ENCODE peak calls at places on chromosomes 11 and 22, in ten cellular contexts. One of them, this sample, is unnamed.

GRCh38 chr11:6755303-6755952 is 16.3 kb downstream of the OR2AG2 start:
- DNase-seq in fibroblast of lung: peak; percentile 44
- DNase-seq in AG09309: no peak
- DNase-seq in GM12865: peak; percentile 38
- DNase-seq in right atrium auricular region: no peak
- DNase-seq in stomach: peak; percentile 27
- DNase-seq in retinal pigment epithelial cell: no peak
- DNase-seq in brain microvascular endothelial cell: peak; percentile 43
- DNase-seq in dorsolateral prefrontal cortex: no peak
- DNase-seq in right lobe of liver: peak; percentile 49
- DNase-seq in this sample: no peak

GRCh38 chr22:47018010-47018910 is 255.8 kb downstream of the TBC1D22A start:
- DNase-seq in fibroblast of lung: no peak
- DNase-seq in AG09309: no peak
- DNase-seq in GM12865: no peak
- DNase-seq in right atrium auricular region: no peak
- DNase-seq in stomach: peak; percentile 21
- DNase-seq in retinal pigment epithelial cell: no peak
- DNase-seq in brain microvascular endothelial cell: no peak
- DNase-seq in dorsolateral prefrontal cortex: no peak
- DNase-seq in right lobe of liver: no peak
- DNase-seq in this sample: no peak

GRCh38 chr11:133952199-133953190 is 4.3 kb downstream of the IGSF9B start:
- DNase-seq in fibroblast of lung: no peak
- DNase-seq in AG09309: no peak
- DNase-seq in GM12865: no peak
- DNase-seq in right atrium auricular region: no peak
- DNase-seq in stomach: no peak
- DNase-seq in retinal pigment epithelial cell: no peak
- DNase-seq in brain microvascular endothelial cell: no peak
- DNase-seq in dorsolateral prefrontal cortex: no peak
- DNase-seq in right lobe of liver: no peak
- DNase-seq in this sample: no peak

GRCh38 chr11:13884159-13884799 is 78.2 kb upstream of the SPON1 start:
- DNase-seq in fibroblast of lung: no peak
- DNase-seq in AG09309: no peak
- DNase-seq in GM12865: no peak
- DNase-seq in right atrium auricular region: no peak
- DNase-seq in stomach: no peak
- DNase-seq in retinal pigment epithelial cell: no peak
- DNase-seq in brain microvascular endothelial cell: no peak
- DNase-seq in dorsolateral prefrontal cortex: no peak
- DNase-seq in right lobe of liver: no peak
- DNase-seq in this sample: peak; percentile 3

GRCh38 chr11:461626-462025 is 11.5 kb downstream of the PTDSS2 start:
- DNase-seq in fibroblast of lung: no peak
- DNase-seq in AG09309: no peak
- DNase-seq in GM12865: no peak
- DNase-seq in right atrium auricular region: no peak
- DNase-seq in stomach: no peak
- DNase-seq in retinal pigment epithelial cell: no peak
- DNase-seq in brain microvascular endothelial cell: no peak
- DNase-seq in dorsolateral prefrontal cortex: no peak
- DNase-seq in right lobe of liver: no peak
- DNase-seq in this sample: no peak

GRCh38 chr22:19663286-19663815 is 51.0 kb upstream of the SEPTIN5 start:
- DNase-seq in fibroblast of lung: peak; percentile 92
- DNase-seq in AG09309: peak; percentile 73
- DNase-seq in GM12865: peak; percentile 19
- DNase-seq in right atrium auricular region: no peak
- DNase-seq in stomach: peak; percentile 80
- DNase-seq in retinal pigment epithelial cell: peak; percentile 48
- DNase-seq in brain microvascular endothelial cell: peak; percentile 76
- DNase-seq in dorsolateral prefrontal cortex: no peak
- DNase-seq in right lobe of liver: no peak
- DNase-seq in this sample: peak; percentile 66

GRCh38 chr22:46180370-46181137 is 30.2 kb downstream of the PPARA start:
- DNase-seq in fibroblast of lung: peak; percentile 23
- DNase-seq in AG09309: no peak
- DNase-seq in GM12865: no peak
- DNase-seq in right atrium auricular region: no peak
- DNase-seq in stomach: no peak
- DNase-seq in retinal pigment epithelial cell: no peak
- DNase-seq in brain microvascular endothelial cell: no peak
- DNase-seq in dorsolateral prefrontal cortex: no peak
- DNase-seq in right lobe of liver: no peak
- DNase-seq in this sample: no peak

GRCh38 chr22:31891366-31892079 is 52.8 kb upstream of the YWHAH start:
- DNase-seq in fibroblast of lung: no peak
- DNase-seq in AG09309: peak; percentile 44
- DNase-seq in GM12865: no peak
- DNase-seq in right atrium auricular region: no peak
- DNase-seq in stomach: no peak
- DNase-seq in retinal pigment epithelial cell: no peak
- DNase-seq in brain microvascular endothelial cell: no peak
- DNase-seq in dorsolateral prefrontal cortex: no peak
- DNase-seq in right lobe of liver: no peak
- DNase-seq in this sample: peak; percentile 16

GRCh38 chr11:73262851-73263495 is 9.2 kb upstream of the P2RY6 start:
- DNase-seq in fibroblast of lung: peak; percentile 17
- DNase-seq in AG09309: no peak
- DNase-seq in GM12865: no peak
- DNase-seq in right atrium auricular region: peak; percentile 50
- DNase-seq in stomach: no peak
- DNase-seq in retinal pigment epithelial cell: no peak
- DNase-seq in brain microvascular endothelial cell: peak; percentile 25
- DNase-seq in dorsolateral prefrontal cortex: no peak
- DNase-seq in right lobe of liver: peak; percentile 27
- DNase-seq in this sample: no peak

GRCh38 chr11:83195176-83195531 is 1.6 kb downstream of the ANKRD42 start:
- DNase-seq in fibroblast of lung: no peak
- DNase-seq in AG09309: no peak
- DNase-seq in GM12865: no peak
- DNase-seq in right atrium auricular region: no peak
- DNase-seq in stomach: no peak
- DNase-seq in retinal pigment epithelial cell: no peak
- DNase-seq in brain microvascular endothelial cell: no peak
- DNase-seq in dorsolateral prefrontal cortex: no peak
- DNase-seq in right lobe of liver: no peak
- DNase-seq in this sample: no peak

DNA sequence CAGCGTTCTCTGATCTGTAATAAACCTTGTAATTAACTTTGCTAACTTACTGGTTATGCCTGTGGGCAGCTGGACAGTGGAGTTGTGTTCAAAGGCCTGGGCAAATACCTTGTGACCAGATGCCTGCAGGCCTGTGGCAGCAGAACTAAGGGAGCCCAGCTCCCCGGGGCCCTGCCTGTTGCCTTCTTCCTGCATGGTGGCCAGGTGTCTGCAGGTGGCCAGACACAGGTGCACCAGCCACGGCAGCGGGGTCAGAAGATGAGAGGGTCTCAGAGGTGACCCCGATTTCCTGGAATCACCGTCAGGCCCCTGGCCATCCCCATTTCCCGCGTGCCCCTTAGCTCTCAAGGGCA is 127.2 kb downstream of the OSBP2 start:
- DNase-seq in fibroblast of lung: no peak
- DNase-seq in AG09309: no peak
- DNase-seq in GM12865: no peak
- DNase-seq in right atrium auricular region: no peak
- DNase-seq in stomach: no peak
- DNase-seq in retinal pigment epithelial cell: no peak
- DNase-seq in brain microvascular endothelial cell: no peak
- DNase-seq in dorsolateral prefrontal cortex: no peak
- DNase-seq in right lobe of liver: no peak
- DNase-seq in this sample: no peak
- H3K4me3 ChIP-seq in fibroblast of lung: peak overlapping the region; percentile 28
- H3K4me3 ChIP-seq in AG09309: peak overlapping the region; percentile 31
- H3K4me3 ChIP-seq in GM12865: no peak overlapping the region
- H3K4me3 ChIP-seq in right atrium auricular region: peak overlapping the region; percentile 46
- H3K4me3 ChIP-seq in stomach: peak overlapping the region; percentile 42
- H3K4me3 ChIP-seq in retinal pigment epithelial cell: peak overlapping the region; percentile 47
- H3K4me3 ChIP-seq in brain microvascular endothelial cell: peak overlapping the region; percentile 46
- H3K4me3 ChIP-seq in dorsolateral prefrontal cortex: peak overlapping the region; percentile 68
- H3K4me3 ChIP-seq in right lobe of liver: peak overlapping the region; percentile 48
- H3K4me3 ChIP-seq in this sample: peak overlapping the region; percentile 38

GRCh38 chr11:69925366-69926196 is 106.4 kb upstream of the FGF3 start:
- DNase-seq in fibroblast of lung: no peak
- DNase-seq in AG09309: no peak
- DNase-seq in GM12865: no peak
- DNase-seq in right atrium auricular region: no peak
- DNase-seq in stomach: no peak
- DNase-seq in retinal pigment epithelial cell: no peak
- DNase-seq in brain microvascular endothelial cell: no peak
- DNase-seq in dorsolateral prefrontal cortex: no peak
- DNase-seq in right lobe of liver: no peak
- DNase-seq in this sample: no peak

GRCh38 chr11:69930081-69931059 is 111.2 kb upstream of the FGF3 start:
- DNase-seq in fibroblast of lung: no peak
- DNase-seq in AG09309: no peak
- DNase-seq in GM12865: no peak
- DNase-seq in right atrium auricular region: no peak
- DNase-seq in stomach: no peak
- DNase-seq in retinal pigment epithelial cell: no peak
- DNase-seq in brain microvascular endothelial cell: no peak
- DNase-seq in dorsolateral prefrontal cortex: no peak
- DNase-seq in right lobe of liver: no peak
- DNase-seq in this sample: no peak

GRCh38 chr11:69931060-69931910 is 112.1 kb upstream of the FGF3 start:
- DNase-seq in fibroblast of lung: no peak
- DNase-seq in AG09309: no peak
- DNase-seq in GM12865: no peak
- DNase-seq in right atrium auricular region: no peak
- DNase-seq in stomach: no peak
- DNase-seq in retinal pigment epithelial cell: no peak
- DNase-seq in brain microvascular endothelial cell: no peak
- DNase-seq in dorsolateral prefrontal cortex: no peak
- DNase-seq in right lobe of liver: no peak
- DNase-seq in this sample: no peak

GRCh38 chr11:69926376-69927050 is 107.3 kb upstream of the FGF3 start:
- DNase-seq in fibroblast of lung: no peak
- DNase-seq in AG09309: no peak
- DNase-seq in GM12865: no peak
- DNase-seq in right atrium auricular region: no peak
- DNase-seq in stomach: no peak
- DNase-seq in retinal pigment epithelial cell: no peak
- DNase-seq in brain microvascular endothelial cell: no peak
- DNase-seq in dorsolateral prefrontal cortex: no peak
- DNase-seq in right lobe of liver: no peak
- DNase-seq in this sample: no peak

DNA sequence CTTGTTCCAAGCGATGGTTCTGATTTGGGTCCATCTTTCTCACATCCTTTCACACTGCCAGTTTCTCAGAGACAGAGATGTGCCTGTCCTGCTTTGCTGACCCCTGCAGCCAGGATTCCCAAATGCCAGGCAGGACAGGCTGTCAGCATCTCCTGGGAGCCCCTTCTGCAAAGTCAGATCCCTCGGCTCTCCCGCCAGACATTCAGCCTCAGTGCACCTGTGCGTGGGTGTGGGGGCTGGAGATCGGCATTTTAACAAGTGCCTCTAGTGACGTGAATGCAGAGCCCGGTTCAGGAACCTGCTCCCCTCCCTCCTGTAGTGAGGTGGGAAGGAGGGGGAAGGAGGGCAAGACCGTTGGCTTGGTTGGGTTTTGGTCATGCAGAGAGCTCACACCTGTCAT is 108.9 kb upstream of the FGF3 start:
- DNase-seq in fibroblast of lung: no peak
- DNase-seq in AG09309: no peak
- DNase-seq in GM12865: no peak
- DNase-seq in right atrium auricular region: no peak
- DNase-seq in stomach: no peak
- DNase-seq in retinal pigment epithelial cell: no peak
- DNase-seq in brain microvascular endothelial cell: no peak
- DNase-seq in dorsolateral prefrontal cortex: no peak
- DNase-seq in right lobe of liver: no peak
- DNase-seq in this sample: no peak
- TF ChIP-seq CTCF in fibroblast of lung: no peak
- TF ChIP-seq CTCF in AG09309: no peak
- TF ChIP-seq CTCF in GM12865: no peak
- TF ChIP-seq CTCF in right atrium auricular region: no peak
- TF ChIP-seq CTCF in stomach: no peak
- TF ChIP-seq CTCF in retinal pigment epithelial cell: no peak
- TF ChIP-seq CTCF in brain microvascular endothelial cell: no peak
- TF ChIP-seq CTCF in dorsolateral prefrontal cortex: no peak
- TF ChIP-seq CTCF in right lobe of liver: no peak
- TF ChIP-seq CTCF in this sample: no peak

GRCh38 chr11:102467080-102467708 is 14.6 kb upstream of the TMEM123 start:
- DNase-seq in fibroblast of lung: no peak
- DNase-seq in AG09309: no peak
- DNase-seq in GM12865: no peak
- DNase-seq in right atrium auricular region: no peak
- DNase-seq in stomach: no peak
- DNase-seq in retinal pigment epithelial cell: no peak
- DNase-seq in brain microvascular endothelial cell: no peak
- DNase-seq in dorsolateral prefrontal cortex: no peak
- DNase-seq in right lobe of liver: no peak
- DNase-seq in this sample: no peak
- H3K4me3 ChIP-seq in fibroblast of lung: no peak overlapping the region
- H3K4me3 ChIP-seq in AG09309: no peak overlapping the region
- H3K4me3 ChIP-seq in GM12865: no peak overlapping the region
- H3K4me3 ChIP-seq in right atrium auricular region: no peak overlapping the region
- H3K4me3 ChIP-seq in stomach: no peak overlapping the region
- H3K4me3 ChIP-seq in retinal pigment epithelial cell: no peak overlapping the region
- H3K4me3 ChIP-seq in brain microvascular endothelial cell: no peak overlapping the region
- H3K4me3 ChIP-seq in dorsolateral prefrontal cortex: no peak overlapping the region
- H3K4me3 ChIP-seq in right lobe of liver: no peak overlapping the region
- H3K4me3 ChIP-seq in this sample: no peak overlapping the region

GRCh38 chr22:50302564-50302963 is 4.9 kb downstream of the PLXNB2 start:
- DNase-seq in fibroblast of lung: no peak
- DNase-seq in AG09309: no peak
- DNase-seq in GM12865: no peak
- DNase-seq in right atrium auricular region: no peak
- DNase-seq in stomach: peak; percentile 25
- DNase-seq in retinal pigment epithelial cell: no peak
- DNase-seq in brain microvascular endothelial cell: no peak
- DNase-seq in dorsolateral prefrontal cortex: no peak
- DNase-seq in right lobe of liver: no peak
- DNase-seq in this sample: no peak

GRCh38 chr22:50305393-50305657 is 2.1 kb downstream of the PLXNB2 start:
- DNase-seq in fibroblast of lung: no peak
- DNase-seq in AG09309: no peak
- DNase-seq in GM12865: no peak
- DNase-seq in right atrium auricular region: no peak
- DNase-seq in stomach: no peak
- DNase-seq in retinal pigment epithelial cell: no peak
- DNase-seq in brain microvascular endothelial cell: no peak
- DNase-seq in dorsolateral prefrontal cortex: no peak
- DNase-seq in right lobe of liver: no peak
- DNase-seq in this sample: no peak

GRCh38 chr22:50304528-50305392 is 2.7 kb downstream of the PLXNB2 start:
- DNase-seq in fibroblast of lung: peak; percentile 34
- DNase-seq in AG09309: no peak
- DNase-seq in GM12865: no peak
- DNase-seq in right atrium auricular region: no peak
- DNase-seq in stomach: peak; percentile 88
- DNase-seq in retinal pigment epithelial cell: peak; percentile 70
- DNase-seq in brain microvascular endothelial cell: no peak
- DNase-seq in dorsolateral prefrontal cortex: peak; percentile 42
- DNase-seq in right lobe of liver: no peak
- DNase-seq in this sample: no peak

GRCh38 chr22:50303515-50303847 is 4.0 kb downstream of the PLXNB2 start:
- DNase-seq in fibroblast of lung: no peak
- DNase-seq in AG09309: no peak
- DNase-seq in GM12865: no peak
- DNase-seq in right atrium auricular region: no peak
- DNase-seq in stomach: no peak
- DNase-seq in retinal pigment epithelial cell: no peak
- DNase-seq in brain microvascular endothelial cell: no peak
- DNase-seq in dorsolateral prefrontal cortex: no peak
- DNase-seq in right lobe of liver: no peak
- DNase-seq in this sample: no peak

GRCh38 chr22:50303848-50304527 is 3.5 kb downstream of the PLXNB2 start:
- DNase-seq in fibroblast of lung: no peak
- DNase-seq in AG09309: no peak
- DNase-seq in GM12865: no peak
- DNase-seq in right atrium auricular region: no peak
- DNase-seq in stomach: peak; percentile 79
- DNase-seq in retinal pigment epithelial cell: no peak
- DNase-seq in brain microvascular endothelial cell: no peak
- DNase-seq in dorsolateral prefrontal cortex: peak; percentile 54
- DNase-seq in right lobe of liver: peak; percentile 77
- DNase-seq in this sample: no peak
- TF ChIP-seq CTCF in fibroblast of lung: no peak
- TF ChIP-seq CTCF in AG09309: no peak
- TF ChIP-seq CTCF in GM12865: no peak
- TF ChIP-seq CTCF in right atrium auricular region: no peak
- TF ChIP-seq CTCF in stomach: no peak
- TF ChIP-seq CTCF in retinal pigment epithelial cell: peak; percentile 28
- TF ChIP-seq CTCF in brain microvascular endothelial cell: peak; percentile 23
- TF ChIP-seq CTCF in dorsolateral prefrontal cortex: no peak
- TF ChIP-seq CTCF in right lobe of liver: no peak
- TF ChIP-seq CTCF in this sample: peak; percentile 24